ENCODE peak calls at places on chromosome 1, in six cellular contexts. L is right cardiac atrium, U is cardiac fibroblast, G is fibroblast of lung, O is pancreas, F is aorta. I is an unnamed sample.

GRCh38 chr1:167057297-167057688 is 32.9 kb downstream of the GPA33 start:
- DNase-seq in G (peak; percentile 43), O (no peak), F (no peak), U (peak; percentile 29), L (no peak), I (peak; percentile 65)

GRCh38 chr1:173048629-173049326 is 2.0 kb downstream of the TNFSF18 start:
- DNase-seq in U (no peak), F (no peak), G (peak; percentile 55), L (no peak), O (no peak), I (no peak)

GRCh38 chr1:156407344-156407743 is 38.3 kb downstream of the RHBG start:
- DNase-seq in U (no peak), L (no peak), O (no peak), F (no peak), G (no peak), I (peak; percentile 77)

GRCh38 chr1:168407832-168408530 is 127.3 kb downstream of the TBX19 start:
- DNase-seq in O (no peak), F (no peak), L (no peak), U (no peak), G (no peak), I (no peak)

GRCh38 chr1:228349701-228350171 is 56.9 kb downstream of the TRIM11 start:
- DNase-seq in U (no peak), G (no peak), O (peak; percentile 50), F (peak; percentile 70), L (peak; percentile 47), I (no peak)

GRCh38 chr1:15428815-15429435 is 9.3 kb upstream of the CTRC start:
- DNase-seq in G (no peak), F (no peak), O (peak; percentile 60), L (peak; percentile 46), U (no peak), I (peak; percentile 55)

GRCh38 chr1:237235080-237235479 is 193.1 kb downstream of the RYR2 start:
- DNase-seq in O (no peak), G (no peak), L (no peak), F (no peak), U (no peak), I (no peak)

GRCh38 chr1:207963429-207964194 is 52.7 kb upstream of the CD34 start:
- DNase-seq in U (peak; percentile 90), L (peak; percentile 98), O (peak; percentile 99), F (peak; percentile 96), G (peak; percentile 69), I (peak; percentile 98)

GRCh38 chr1:219081943-219082925 is 91.4 kb upstream of the LYPLAL1 start:
- DNase-seq in G (no peak), U (no peak), F (no peak), L (no peak), O (no peak), I (no peak)

GRCh38 chr1:39407889-39408640 is 83.4 kb upstream of the BMP8A start:
- DNase-seq in L (no peak), F (no peak), G (no peak), O (no peak), U (no peak), I (peak; percentile 62)

GRCh38 chr1:151989131-151989868 is 4.4 kb downstream of the S100A10 start:
- DNase-seq in F (peak; percentile 90), O (no peak), G (peak; percentile 92), L (peak; percentile 87), U (peak; percentile 89), I (no peak)

GRCh38 chr1:87292684-87293493 is 35.8 kb upstream of the LMO4 start:
- DNase-seq in O (no peak), G (peak; percentile 55), U (peak; percentile 76), F (no peak), L (no peak), I (peak; percentile 54)

GRCh38 chr1:204320413-204320812 is 39.3 kb downstream of the PLEKHA6 start:
- DNase-seq in F (no peak), G (peak; percentile 65), O (no peak), L (peak; percentile 50), U (peak; percentile 73), I (no peak)

GRCh38 chr1:62295921-62296451 is 23.2 kb downstream of the KANK4 start:
- DNase-seq in O (no peak), U (peak; percentile 49), F (no peak), G (peak; percentile 84), L (no peak), I (no peak)

GRCh38 chr1:184637664-184638063 is 117.0 kb downstream of the EDEM3 start:
- DNase-seq in L (no peak), F (no peak), O (no peak), G (no peak), U (no peak), I (no peak)

GRCh38 chr1:97796716-97797115 is 124.1 kb downstream of the DPYD start:
- DNase-seq in F (no peak), O (no peak), U (peak; percentile 80), L (no peak), G (peak; percentile 64), I (no peak)

GRCh38 chr1:216682694-216683243 is 40.5 kb downstream of the ESRRG start:
- DNase-seq in G (no peak), U (no peak), F (no peak), L (no peak), O (no peak), I (no peak)

GRCh38 chr1:203291201-203292096 is 13.9 kb upstream of the BTG2 start:
- DNase-seq in U (no peak), L (no peak), O (peak; percentile 70), G (no peak), F (peak; percentile 73), I (no peak)

GRCh38 chr1:156510709-156511108 is 10.1 kb upstream of the MEF2D start:
- DNase-seq in O (no peak), L (peak; percentile 92), F (peak; percentile 95), U (peak; percentile 91), G (peak; percentile 88), I (no peak)

GRCh38 chr1:201696217-201696761 is 132.7 kb upstream of the IPO9 start:
- DNase-seq in F (peak; percentile 93), O (no peak), U (peak; percentile 92), G (peak; percentile 95), L (peak; percentile 93), I (no peak)

GRCh38 chr1:214439352-214440119 is 111.9 kb downstream of the PTPN14 start:
- DNase-seq in L (no peak), G (peak; percentile 94), U (peak; percentile 62), F (no peak), O (no peak), I (no peak)

GRCh38 chr1:171110485-171111340 is 20.0 kb downstream of the FMO3 start:
- DNase-seq in F (no peak), O (no peak), G (peak; percentile 29), L (no peak), U (peak; percentile 76), I (no peak)

GRCh38 chr1:116875391-116875790 is 34.3 kb upstream of the PTGFRN start:
- DNase-seq in O (no peak), L (no peak), U (no peak), F (no peak), G (no peak), I (no peak)

GRCh38 chr1:8016244-8017241 is 9.6 kb downstream of the ERRFI1 start:
- DNase-seq in U (peak; percentile 51), G (peak; percentile 9), O (no peak), F (no peak), L (no peak), I (no peak)
- H3K4me3 ChIP-seq in U (no peak overlapping the region), G (no peak overlapping the region), O (no peak overlapping the region), F (no peak overlapping the region), L (no peak overlapping the region), I (no peak overlapping the region)

DNA sequence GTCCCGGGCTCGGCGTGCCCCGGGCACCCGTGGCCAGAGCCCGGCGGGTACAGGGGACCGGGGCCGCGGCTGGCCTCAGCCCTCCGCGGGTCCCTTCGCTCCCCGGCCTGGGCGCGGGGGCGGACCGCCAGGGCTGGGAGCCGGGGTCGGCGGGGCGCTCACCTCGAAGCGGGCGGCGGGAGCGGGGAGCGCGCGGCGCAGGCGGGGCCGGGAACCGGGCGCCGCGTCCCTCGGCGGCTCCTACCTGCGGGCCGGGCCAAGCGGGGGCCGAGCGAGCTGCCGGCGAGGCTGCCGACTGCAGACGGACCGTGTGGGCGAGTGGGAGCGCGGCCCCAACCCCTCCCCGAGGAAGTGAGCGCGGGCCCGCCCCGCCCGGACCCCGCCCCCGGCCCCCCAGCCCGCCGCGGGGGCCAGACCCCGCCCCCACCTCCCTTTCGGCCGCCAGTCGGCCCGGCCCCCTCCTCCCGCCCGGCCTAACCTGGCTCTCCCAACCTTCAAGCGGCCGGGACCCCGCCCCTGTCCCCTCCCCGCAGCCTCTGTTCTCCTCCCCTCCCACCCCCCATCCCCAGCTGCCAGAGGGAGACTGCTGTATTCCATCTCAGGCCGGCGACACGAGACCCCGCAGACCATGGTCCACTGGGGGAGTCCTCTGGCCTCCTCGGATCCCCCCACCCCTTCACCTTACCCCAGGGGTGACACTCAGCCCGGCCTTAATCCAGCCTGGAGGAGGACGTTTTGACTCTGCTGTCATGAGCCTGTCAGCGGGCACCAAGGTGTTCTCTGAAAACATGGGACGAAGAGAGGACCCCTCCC is at the start of gene FHL3:
- DNase-seq in F (peak; percentile 89), O (peak; percentile 82), U (peak; percentile 73), L (peak; percentile 90), G (peak; percentile 68), I (peak; percentile 98)
- H3K4me3 ChIP-seq in F (peak within 1 kb of the TSS; percentile 98), O (peak within 1 kb of the TSS; percentile 33), U (peak within 1 kb of the TSS; percentile 68), L (peak within 1 kb of the TSS; percentile 98), G (peak within 1 kb of the TSS; percentile 83), I (peak within 1 kb of the TSS; percentile 72)

GRCh38 chr1:199898654-199899053 is 128.9 kb upstream of the NR5A2 start:
- DNase-seq in U (no peak), G (peak; percentile 26), F (no peak), L (no peak), O (no peak), I (no peak)
- H3K4me3 ChIP-seq in U (no peak overlapping the region), G (no peak overlapping the region), F (no peak overlapping the region), L (no peak overlapping the region), O (no peak overlapping the region), I (no peak overlapping the region)

GRCh38 chr1:108963052-108963686 is at the start of gene CLCC1:
- DNase-seq in O (peak; percentile 93), L (peak; percentile 96), G (peak; percentile 92), U (peak; percentile 91), F (peak; percentile 96), I (peak; percentile 95)

GRCh38 chr1:108962681-108963051 is 618 bp downstream of the CLCC1 start:
- DNase-seq in L (no peak), O (peak; percentile 70), F (no peak), G (peak; percentile 8), U (no peak), I (no peak)

GRCh38 chr1:108960719-108961118 is 2.6 kb downstream of the CLCC1 start:
- DNase-seq in F (no peak), O (no peak), G (no peak), U (no peak), L (no peak), I (no peak)

GRCh38 chr1:108961198-108961597 is 2.1 kb downstream of the CLCC1 start:
- DNase-seq in L (no peak), G (no peak), U (no peak), F (no peak), O (no peak), I (no peak)

DNA sequence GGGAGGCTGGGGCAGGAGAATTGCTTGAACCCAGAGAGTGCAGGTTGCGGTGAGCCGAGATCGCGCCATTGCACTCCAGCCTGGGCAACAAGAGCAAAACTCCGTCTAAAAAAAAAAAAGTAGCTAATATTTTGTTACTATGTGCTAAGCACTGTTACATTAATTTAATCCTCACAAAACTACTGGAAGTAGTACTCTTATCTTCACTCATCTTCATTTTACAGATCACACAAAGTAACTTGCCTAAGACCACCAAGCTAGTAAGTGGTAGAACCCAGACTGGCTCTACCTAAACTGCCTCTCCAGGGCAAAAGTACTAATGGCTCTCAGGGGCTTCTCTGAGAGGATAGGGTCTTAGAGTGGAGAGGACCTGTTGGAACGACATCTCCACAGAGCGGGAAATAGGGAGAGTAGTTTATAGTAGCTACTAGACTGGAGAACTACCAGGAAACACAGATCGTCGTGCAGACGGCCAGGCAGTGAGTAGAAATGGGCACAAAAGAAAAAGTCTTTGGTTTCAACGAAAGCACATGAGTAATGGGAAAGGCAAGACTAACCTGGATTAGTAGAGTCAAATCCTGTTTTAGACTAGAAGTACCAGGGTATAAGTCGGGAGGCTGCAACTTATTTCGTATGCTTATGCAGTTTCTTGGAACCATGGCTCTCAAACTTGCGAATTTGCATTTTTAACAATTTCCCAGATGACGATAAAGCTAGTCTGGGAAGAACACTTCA is 1.4 kb downstream of the CLCC1 start:
- DNase-seq in F (no peak), O (no peak), U (no peak), G (no peak), L (no peak), I (no peak)
- H3K4me3 ChIP-seq in F (peak overlapping the region; percentile 86), O (peak overlapping the region; percentile 66), U (peak overlapping the region; percentile 69), G (peak overlapping the region; percentile 80), L (peak overlapping the region; percentile 73), I (peak overlapping the region; percentile 96)

I was measured in H7.